ENCODE peak calls at places on chromosomes 3 and 15, in four cellular contexts. V is AG04450, F is right lobe of liver, I is GM23338. G is an unnamed sample.
A peak's percentile ranks its signal among the peaks of the same experiment; 100 is the strongest.

GRCh38 chr3:101675709-101676218 is 1.2 kb downstream of the ZBTB11 start:
- DNase-seq in V (no peak), F (no peak), I (no peak), G (peak; percentile 47)

GRCh38 chr15:42155546-42156265 is 730 bp downstream of the PLA2G4F start:
- DNase-seq in V (no peak), F (no peak), I (no peak), G (no peak)

GRCh38 chr3:160105902-160106584 is 117.4 kb downstream of the IL12A start:
- DNase-seq in V (no peak), F (no peak), I (no peak), G (no peak)

GRCh38 chr3:126985143-126985985 is 2.4 kb downstream of the PLXNA1 start:
- DNase-seq in V (no peak), F (no peak), I (no peak), G (peak; percentile 13)

GRCh38 chr3:14544282-14545250 is 4.4 kb upstream of the GRIP2 start:
- DNase-seq in V (no peak), F (no peak), I (no peak), G (no peak)

GRCh38 chr15:101070502-101071273 is 151.5 kb downstream of the LRRK1 start:
- DNase-seq in V (peak; percentile 30), F (no peak), I (peak; percentile 41), G (no peak)

GRCh38 chr3:45968706-45969105 is 25.4 kb downstream of the CXCR6 start:
- DNase-seq in V (no peak), F (no peak), I (no peak), G (no peak)

GRCh38 chr3:45981321-45982038 is 14.1 kb downstream of the FYCO1 start:
- DNase-seq in V (no peak), F (no peak), I (no peak), G (no peak)

GRCh38 chr3:64651791-64652241 is 36.0 kb downstream of the ADAMTS9 start:
- DNase-seq in V (no peak), F (no peak), I (peak; percentile 33), G (no peak)

GRCh38 chr3:22862111-22862510 is 341.0 kb upstream of the UBE2E2 start:
- DNase-seq in V (no peak), F (no peak), I (peak; percentile 65), G (no peak)

GRCh38 chr15:60006203-60006782 is 2.2 kb downstream of the FOXB1 start:
- DNase-seq in V (no peak), F (no peak), I (peak; percentile 94), G (no peak)

GRCh38 chr3:159189994-159190669 is 388.3 kb downstream of the MFSD1 start:
- DNase-seq in V (no peak), F (no peak), I (no peak), G (no peak)

GRCh38 chr3:45100998-45101407 is 45.2 kb downstream of the CDCP1 start:
- DNase-seq in V (no peak), F (no peak), I (no peak), G (no peak)

GRCh38 chr3:127652246-127652995 is 20.3 kb upstream of the ABTB1 start:
- DNase-seq in V (no peak), F (no peak), I (peak; percentile 91), G (peak; percentile 38)

GRCh38 chr15:49986326-49986725 is 132.7 kb downstream of the ATP8B4 start:
- DNase-seq in V (no peak), F (no peak), I (no peak), G (no peak)

GRCh38 chr3:113128386-113129015 is 82.9 kb upstream of the BOC start:
- DNase-seq in V (no peak), F (no peak), I (no peak), G (no peak)

GRCh38 chr3:188529228-188529627 is 375.3 kb downstream of the LPP start:
- DNase-seq in V (peak; percentile 18), F (no peak), I (no peak), G (no peak)

GRCh38 chr3:4985330-4986174 is 6.3 kb downstream of the BHLHE40 start:
- DNase-seq in V (no peak), F (no peak), I (peak; percentile 28), G (peak; percentile 69)

GRCh38 chr3:29497282-29497681 is 216.4 kb downstream of the RBMS3 start:
- DNase-seq in V (no peak), F (no peak), I (no peak), G (no peak)

GRCh38 chr3:125067225-125067624 is 11.4 kb upstream of the HEG1 start:
- DNase-seq in V (no peak), F (no peak), I (peak; percentile 37), G (no peak)

GRCh38 chr3:147393261-147393964 is 12.9 kb downstream of the ZIC4 start:
- DNase-seq in V (no peak), F (peak; percentile 87), I (peak; percentile 94), G (no peak)

GRCh38 chr15:39323706-39324105 is 257.2 kb upstream of the THBS1 start:
- DNase-seq in V (no peak), F (no peak), I (no peak), G (no peak)

GRCh38 chr15:42825599-42825998 is 88.7 kb upstream of the CDAN1 start:
- DNase-seq in V (no peak), F (no peak), I (no peak), G (no peak)

GRCh38 chr3:171801738-171802600 is 8.3 kb downstream of the PLD1 start:
- DNase-seq in V (peak; percentile 68), F (no peak), I (no peak), G (no peak)

GRCh38 chr3:53161820-53162671 is 1.0 kb downstream of the PRKCD start:
- DNase-seq in V (no peak), F (no peak), I (peak; percentile 78), G (peak; percentile 55)

GRCh38 chr15:101269479-101270223 is 7.6 kb downstream of the SELENOS start:
- DNase-seq in V (no peak), F (no peak), I (peak; percentile 69), G (peak; percentile 43)

GRCh38 chr15:56805466-56806146 is 72.3 kb upstream of the ZNF280D start:
- DNase-seq in V (peak; percentile 43), F (no peak), I (no peak), G (peak; percentile 18)

GRCh38 chr15:56804908-56805307 is 71.6 kb upstream of the ZNF280D start:
- DNase-seq in V (no peak), F (no peak), I (no peak), G (no peak)

GRCh38 chr15:56804279-56804678 is 71.0 kb upstream of the ZNF280D start:
- DNase-seq in V (no peak), F (no peak), I (no peak), G (no peak)

GRCh38 chr15:56808160-56808559 is 74.9 kb upstream of the ZNF280D start:
- DNase-seq in V (no peak), F (no peak), I (no peak), G (no peak)

GRCh38 chr15:56806147-56806536 is 72.8 kb upstream of the ZNF280D start:
- DNase-seq in V (no peak), F (no peak), I (no peak), G (no peak)
- H3K27ac ChIP-seq in V (no peak overlapping the region), F (no peak overlapping the region), I (no peak overlapping the region), G (no peak overlapping the region)

GRCh38 chr3:36540898-36541518 is 160.7 kb downstream of the STAC start:
- DNase-seq in V (no peak), F (no peak), I (peak; percentile 81), G (no peak)
- TF ChIP-seq CTCF in V (peak; percentile 90), F (peak; percentile 45), I (peak; percentile 95), G (peak; percentile 39)

GRCh38 chr3:114363554-114364202 is 69.8 kb downstream of the TIGIT start:
- DNase-seq in V (peak; percentile 29), F (no peak), I (no peak), G (no peak)
- H3K27ac ChIP-seq in V (no peak overlapping the region), F (no peak overlapping the region), I (no peak overlapping the region), G (peak overlapping the region; percentile 47)

DNA sequence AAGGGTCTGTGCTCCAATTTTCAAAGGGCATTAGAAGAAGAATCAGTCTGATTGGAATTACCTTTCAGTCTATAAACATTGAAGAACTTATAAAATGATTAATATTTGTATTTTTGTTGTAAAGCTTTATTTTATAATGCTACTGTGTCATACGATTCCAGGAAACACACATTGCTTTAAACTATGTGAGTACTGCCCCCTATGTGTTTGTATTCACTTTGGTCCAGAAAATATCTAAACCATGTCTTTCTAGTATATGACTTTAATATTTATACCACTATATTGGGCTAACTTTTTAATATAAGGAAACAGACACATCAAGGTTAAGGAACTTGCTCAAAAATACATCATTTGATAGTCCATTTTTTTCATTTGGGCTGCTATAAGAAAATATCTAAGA is 3.2 kb upstream of the RIOX2 start:
- DNase-seq in V (no peak), F (no peak), I (no peak), G (no peak)
- TF ChIP-seq CTCF in V (peak; percentile 15), F (no peak), I (peak; percentile 13), G (no peak)

DNA sequence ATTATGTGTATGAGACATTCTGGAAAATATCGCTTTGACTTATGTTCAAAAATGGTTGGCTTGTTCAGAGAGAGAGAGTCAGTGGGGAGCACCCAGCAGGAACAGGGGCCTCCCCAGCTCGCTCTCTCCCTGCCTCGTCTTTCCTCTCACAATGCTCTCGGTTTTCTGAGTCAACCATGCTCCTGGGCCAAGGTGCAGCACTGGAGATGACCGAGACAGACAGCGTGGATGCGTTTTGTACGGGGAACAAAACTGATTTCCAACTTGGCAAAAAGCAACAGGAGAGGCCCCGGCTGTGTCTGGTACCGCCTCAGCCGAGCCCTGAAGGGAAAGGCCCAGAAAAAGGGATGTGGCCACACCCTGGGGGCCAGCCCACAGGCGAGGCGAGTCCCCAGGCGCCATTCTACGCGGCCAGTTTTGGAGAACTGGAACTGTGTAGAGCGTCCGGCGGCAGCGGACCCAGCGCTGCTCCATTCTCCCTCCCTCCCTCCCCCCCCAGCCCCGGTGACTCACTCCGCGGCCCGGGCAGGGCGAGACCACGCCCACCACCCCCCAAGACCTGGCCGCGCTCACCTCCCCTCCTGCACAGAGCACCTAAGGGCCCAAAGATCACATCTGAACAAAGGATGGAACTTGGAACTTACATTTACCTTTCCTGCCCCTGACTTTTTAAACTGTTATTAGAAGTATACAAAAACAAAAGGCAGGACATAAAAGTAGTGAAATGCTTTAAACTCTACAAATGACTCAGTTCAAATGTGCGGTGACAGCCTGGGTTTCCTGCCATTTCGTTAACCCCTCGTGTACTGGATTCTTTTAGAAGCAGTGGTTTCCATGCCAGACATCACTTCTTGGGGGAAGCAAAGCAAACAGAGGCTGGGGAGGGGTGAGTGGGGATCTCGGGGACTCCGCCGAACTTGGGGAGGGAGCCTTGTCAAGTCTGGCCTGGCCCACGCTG is 12.7 kb downstream of the ATP10A start:
- DNase-seq in V (no peak), F (peak; percentile 51), I (peak; percentile 70), G (peak; percentile 77)
- H3K27ac ChIP-seq in V (peak overlapping the region; percentile 92), F (peak overlapping the region; percentile 29), I (no peak overlapping the region), G (peak overlapping the region; percentile 62)

GRCh38 chr3:12142476-12142875 is 16.2 kb downstream of the TIMP4 start:
- DNase-seq in V (no peak), F (no peak), I (no peak), G (no peak)

GRCh38 chr3:12138044-12138443 is 20.7 kb downstream of the TIMP4 start:
- DNase-seq in V (no peak), F (peak; percentile 57), I (peak; percentile 53), G (no peak)

GRCh38 chr3:12141350-12141749 is 17.4 kb downstream of the TIMP4 start:
- DNase-seq in V (no peak), F (no peak), I (no peak), G (no peak)

GRCh38 chr3:12136371-12136770 is 22.3 kb downstream of the TIMP4 start:
- DNase-seq in V (no peak), F (no peak), I (no peak), G (no peak)

DNA sequence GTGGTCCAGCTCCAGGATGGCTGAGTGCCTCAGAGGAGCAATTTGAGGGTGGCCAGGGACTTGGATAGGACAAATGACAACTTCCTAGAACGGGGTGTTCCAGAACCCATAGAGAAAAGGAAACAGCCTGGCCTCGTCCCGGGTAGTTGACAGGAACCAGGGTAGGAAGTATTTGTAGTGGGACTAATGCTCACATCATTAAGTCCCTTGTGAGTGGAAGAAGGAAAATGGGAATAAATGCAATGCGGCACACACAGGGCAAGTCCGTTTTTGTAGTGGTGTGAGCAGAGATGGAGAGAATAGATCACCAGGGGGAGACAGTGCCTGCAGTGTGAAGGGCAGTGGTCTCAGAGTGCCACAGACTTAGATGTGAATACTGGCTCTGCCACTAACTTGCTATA is 19.6 kb downstream of the TIMP4 start:
- DNase-seq in V (peak; percentile 54), F (no peak), I (peak; percentile 64), G (peak; percentile 39)
- TF ChIP-seq CTCF in V (peak; percentile 85), F (peak; percentile 31), I (peak; percentile 61), G (peak; percentile 59)